ENCODE peak calls at places on chromosomes 7 and 10, in nine cellular contexts. V is hepatocyte, H is stomach, B is astrocyte, R is keratinocyte, Y is PC-9, Q is cardiac muscle cell, I is colonic mucosa, D is prostate gland. G is an unnamed sample. For H3K4me1, the result is how much of the 10 kb centered on the place peaks cover.

GRCh38 chr7:102220929-102221850 is 65.5 kb upstream of the SH2B2 start:
- DNase-seq in I (no peak), Y (no peak), V (no peak), R (no peak), B (peak), Q (no peak), D (no peak), H (no peak), G (no peak)

GRCh38 chr10:27742926-27743735 is 2.5 kb downstream of the MKX start:
- DNase-seq in Q (peak), I (peak), B (no peak), R (no peak), Y (no peak), H (peak), V (peak), D (no peak), G (no peak)

GRCh38 chr10:59700709-59701108 is 8.9 kb downstream of the SLC16A9 start:
- DNase-seq in R (no peak), H (no peak), Q (peak), B (no peak), I (no peak), D (no peak), Y (no peak), V (no peak), G (no peak)

GRCh38 chr7:105046414-105046813 is 32.4 kb downstream of the KMT2E start:
- DNase-seq in R (no peak), D (no peak), H (no peak), Y (peak), V (no peak), I (no peak), B (peak), Q (no peak), G (no peak)

GRCh38 chr10:72335394-72336258 is 19.1 kb downstream of the DNAJB12 start:
- DNase-seq in H (peak), B (no peak), V (peak), D (no peak), Q (no peak), Y (no peak), R (no peak), I (peak), G (peak)

GRCh38 chr7:47734287-47734948 is 152.5 kb upstream of the TNS3 start:
- DNase-seq in B (no peak), V (no peak), Q (no peak), Y (no peak), H (peak), I (no peak), D (no peak), R (no peak), G (no peak)

GRCh38 chr7:69635572-69636190 is 37.4 kb downstream of the AUTS2 start:
- DNase-seq in V (no peak), I (no peak), R (no peak), D (no peak), Q (no peak), Y (no peak), B (peak), H (no peak), G (no peak)

GRCh38 chr7:110775046-110775445 is 315.9 kb upstream of the LRRN3 start:
- DNase-seq in I (no peak), V (no peak), Y (no peak), Q (no peak), B (peak), R (no peak), H (no peak), D (no peak), G (no peak)

GRCh38 chr10:46520941-46521340 is 35.5 kb downstream of the GPRIN2 start:
- DNase-seq in H (peak), Q (no peak), B (peak), D (no peak), I (peak), R (peak), V (no peak), Y (no peak), G (peak)

GRCh38 chr7:116805100-116805544 is 57.3 kb upstream of the CAPZA2 start:
- DNase-seq in R (no peak), Y (no peak), H (no peak), Q (no peak), D (no peak), V (peak), B (peak), I (no peak), G (no peak)

GRCh38 chr7:28135296-28135695 is 45.3 kb downstream of the JAZF1 start:
- DNase-seq in Y (no peak), H (no peak), R (no peak), V (no peak), D (no peak), I (no peak), B (no peak), Q (no peak), G (no peak)

GRCh38 chr7:131931368-131931767 is 374.9 kb upstream of the PODXL start:
- DNase-seq in V (no peak), I (no peak), B (peak), Y (no peak), Q (no peak), H (no peak), D (no peak), R (no peak), G (no peak)

GRCh38 chr10:63261496-63261895 is 128.4 kb downstream of the NRBF2 start:
- DNase-seq in Y (no peak), H (no peak), Q (no peak), I (no peak), V (no peak), B (no peak), D (no peak), R (no peak), G (no peak)

GRCh38 chr10:89062861-89063260 is 72.3 kb downstream of the FAS start:
- DNase-seq in V (no peak), I (no peak), H (peak), D (no peak), R (no peak), Y (no peak), B (peak), Q (no peak), G (no peak)

GRCh38 chr10:79097021-79097695 is 28.4 kb downstream of the ZMIZ1 start:
- DNase-seq in V (no peak), B (peak), H (no peak), R (no peak), I (no peak), Y (no peak), Q (no peak), D (no peak), G (no peak)

GRCh38 chr10:33937259-33937658 is 602.8 kb upstream of the NRP1 start:
- DNase-seq in R (no peak), Q (no peak), Y (no peak), H (no peak), V (no peak), B (no peak), D (no peak), I (no peak), G (no peak)

GRCh38 chr7:143884978-143885559 is 16.9 kb downstream of the TCAF1 start:
- DNase-seq in R (no peak), Y (no peak), I (peak), Q (peak), B (peak), H (no peak), D (no peak), V (peak), G (no peak)

GRCh38 chr7:19665399-19666008 is 43.3 kb downstream of the POLR1F start:
- DNase-seq in Q (peak), Y (no peak), V (peak), I (no peak), H (no peak), R (no peak), D (no peak), B (peak), G (no peak)

GRCh38 chr10:76432274-76433012 is 1001.0 kb downstream of the LRMDA start:
- DNase-seq in Q (peak), B (peak), H (no peak), Y (peak), R (no peak), V (no peak), D (no peak), I (no peak), G (peak)

GRCh38 chr7:84900215-84900614 is 286.6 kb downstream of the SEMA3D start:
- DNase-seq in Y (no peak), I (no peak), R (no peak), V (no peak), D (no peak), B (no peak), H (no peak), Q (no peak), G (no peak)

DNA sequence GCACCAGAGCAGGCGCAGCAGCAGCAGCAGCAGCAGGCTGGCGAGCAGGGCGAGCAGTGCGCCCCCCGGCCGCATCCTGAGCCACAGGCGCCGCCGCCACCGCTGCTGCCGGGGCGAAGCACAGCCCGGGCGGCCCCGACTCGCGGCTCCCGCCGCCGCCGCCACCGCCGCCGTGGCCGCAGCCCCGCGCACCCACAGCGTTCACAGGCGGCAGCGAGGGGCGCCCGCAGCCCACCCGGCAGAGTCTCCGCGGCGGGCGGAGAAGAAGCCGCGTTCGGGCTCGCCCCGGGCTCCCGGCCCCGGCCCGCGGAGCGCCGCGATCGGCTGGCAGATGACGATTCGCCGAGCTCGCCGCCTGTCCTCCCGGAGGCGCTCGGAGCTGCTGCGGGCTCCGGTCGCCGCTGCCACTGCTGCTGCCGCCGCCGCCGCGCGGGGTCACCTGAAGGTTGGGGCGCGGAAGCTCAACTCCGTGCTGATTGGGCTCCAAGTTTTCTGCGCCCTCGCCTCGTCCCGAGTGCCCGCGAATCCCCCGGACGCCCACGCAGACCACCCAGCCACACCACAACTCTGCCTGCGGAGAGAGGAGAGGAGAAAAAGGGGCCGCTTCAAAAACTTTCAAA is at the start of gene ST8SIA6:
- DNase-seq in B (peak), V (peak), Y (no peak), D (peak), I (peak), R (no peak), Q (peak), H (peak), G (peak)
- TF ChIP-seq CTCF in B (no peak), V (no peak), Y (no peak), D (no peak), I (no peak), R (no peak), Q (no peak), H (no peak), G (no peak)

DNA sequence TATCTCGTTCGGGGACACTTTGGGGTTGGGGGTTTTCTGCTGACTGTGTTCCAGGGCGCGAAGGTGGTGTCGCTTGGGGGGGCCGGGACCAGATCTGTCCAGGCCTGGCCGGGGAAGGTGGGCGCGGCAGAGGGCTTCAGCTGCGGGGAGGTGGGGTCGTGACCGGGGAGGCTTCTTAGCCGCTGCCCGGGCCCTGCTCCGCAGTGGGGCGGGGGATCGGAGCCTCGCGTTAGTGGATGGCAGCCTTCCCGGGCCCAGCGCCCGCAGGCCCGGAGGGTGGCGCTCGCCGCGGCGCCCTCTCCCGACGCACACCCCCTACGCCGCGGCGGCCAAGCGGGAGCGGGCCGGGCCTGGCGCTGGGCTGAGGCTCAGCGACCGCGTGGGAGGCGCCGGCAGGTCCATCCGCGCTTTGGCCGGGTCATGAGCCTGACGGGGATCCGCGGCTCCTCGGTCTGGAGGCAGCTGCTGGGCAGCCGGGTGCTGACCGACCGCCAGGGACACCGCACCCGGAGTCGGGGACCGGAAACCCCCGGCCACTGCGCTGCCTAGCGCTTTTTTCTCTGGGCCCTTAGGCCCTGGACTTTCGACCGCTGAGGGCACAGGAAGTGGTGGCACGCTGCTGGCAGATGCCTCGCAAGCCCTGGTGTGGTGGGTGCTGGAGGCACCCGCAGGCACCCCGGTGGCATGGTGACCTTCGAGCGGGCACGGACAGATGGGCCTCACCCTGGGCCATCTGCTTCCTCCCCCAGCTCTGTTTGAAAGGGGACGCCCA is 1.2 kb downstream of the AGAP3 start:
- DNase-seq in V (peak), Q (peak), B (peak), Y (no peak), I (peak), R (no peak), D (peak), H (peak), G (peak)
- H3K4me1 ChIP-seq in V (under half), Q (under half), B (under half), Y (under half), I (under half), R (under half), D (under half), H (half or more), G (under half)

DNA sequence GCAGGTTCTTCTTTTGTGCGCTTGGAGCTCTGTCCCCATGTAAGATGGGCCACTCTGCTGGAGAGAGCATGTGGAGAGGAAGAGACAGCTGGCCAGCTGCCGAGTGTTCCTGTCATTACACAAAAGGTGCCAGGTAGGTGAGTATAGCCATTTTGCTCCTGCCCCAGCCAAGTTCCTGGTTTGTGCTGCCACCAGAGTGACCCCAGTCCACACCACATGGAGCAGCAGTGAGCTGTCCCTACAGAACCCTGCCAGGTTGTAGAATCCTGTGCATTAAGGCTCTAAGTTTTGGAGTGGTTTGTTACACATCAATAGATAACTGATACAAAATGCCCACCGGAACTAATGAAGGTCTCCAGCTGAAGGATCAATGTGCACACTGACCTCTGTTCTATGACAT is 84.6 kb upstream of the GHITM start:
- DNase-seq in V (no peak), B (no peak), H (no peak), Q (no peak), D (no peak), R (no peak), Y (no peak), I (no peak), G (no peak)
- TF ChIP-seq CTCF in V (no peak), B (no peak), H (no peak), Q (no peak), D (no peak), R (no peak), Y (no peak), I (no peak), G (no peak)

GRCh38 chr10:84901885-84902284 is 573.5 kb downstream of the CCSER2 start:
- DNase-seq in H (no peak), I (no peak), B (no peak), V (no peak), R (no peak), Y (no peak), Q (peak), D (no peak), G (no peak)
- H3K4me1 ChIP-seq in H (under half), I (under half), B (under half), V (under half), R (under half), Y (under half), Q (under half), D (under half), G (under half)